ENCODE peak calls at places on chromosomes 16 and 17, in ten cellular contexts. One of them, this sample, is unnamed. For H3K27me3, the result is how much of the 10 kb centered on the place peaks cover.

GRCh38 chr17:64349949-64350348 is 40.7 kb downstream of the PECAM1 start:
- DNase-seq in uterus: no peak
- DNase-seq in breast epithelium: no peak
- DNase-seq in DND-41: no peak
- DNase-seq in hepatocyte: no peak
- DNase-seq in heart right ventricle: no peak
- DNase-seq in CD8-positive, alpha-beta T cell: no peak
- DNase-seq in colonic mucosa: no peak
- DNase-seq in brain microvascular endothelial cell: no peak
- DNase-seq in ascending aorta: no peak
- DNase-seq in this sample: no peak

GRCh38 chr17:31571124-31571892 is 179.8 kb downstream of the RAB11FIP4 start:
- DNase-seq in uterus: peak
- DNase-seq in breast epithelium: peak
- DNase-seq in DND-41: no peak
- DNase-seq in hepatocyte: peak
- DNase-seq in heart right ventricle: peak
- DNase-seq in CD8-positive, alpha-beta T cell: no peak
- DNase-seq in colonic mucosa: no peak
- DNase-seq in brain microvascular endothelial cell: peak
- DNase-seq in ascending aorta: no peak
- DNase-seq in this sample: no peak

GRCh38 chr16:88727871-88728270 is 21.6 kb downstream of the CTU2 start:
- DNase-seq in uterus: no peak
- DNase-seq in breast epithelium: no peak
- DNase-seq in DND-41: no peak
- DNase-seq in hepatocyte: no peak
- DNase-seq in heart right ventricle: no peak
- DNase-seq in CD8-positive, alpha-beta T cell: no peak
- DNase-seq in colonic mucosa: no peak
- DNase-seq in brain microvascular endothelial cell: peak
- DNase-seq in ascending aorta: no peak
- DNase-seq in this sample: no peak

GRCh38 chr16:64615647-64616280 is 506.1 kb downstream of the CDH11 start:
- DNase-seq in uterus: no peak
- DNase-seq in breast epithelium: no peak
- DNase-seq in DND-41: no peak
- DNase-seq in hepatocyte: peak
- DNase-seq in heart right ventricle: peak
- DNase-seq in CD8-positive, alpha-beta T cell: no peak
- DNase-seq in colonic mucosa: peak
- DNase-seq in brain microvascular endothelial cell: no peak
- DNase-seq in ascending aorta: no peak
- DNase-seq in this sample: no peak

GRCh38 chr17:78774956-78775571 is 7.0 kb downstream of the CYTH1 start:
- DNase-seq in uterus: no peak
- DNase-seq in breast epithelium: no peak
- DNase-seq in DND-41: peak
- DNase-seq in hepatocyte: no peak
- DNase-seq in heart right ventricle: no peak
- DNase-seq in CD8-positive, alpha-beta T cell: peak
- DNase-seq in colonic mucosa: no peak
- DNase-seq in brain microvascular endothelial cell: no peak
- DNase-seq in ascending aorta: no peak
- DNase-seq in this sample: no peak

GRCh38 chr17:74547736-74548135 is 1.8 kb upstream of the CD300C start:
- DNase-seq in uterus: no peak
- DNase-seq in breast epithelium: no peak
- DNase-seq in DND-41: peak
- DNase-seq in hepatocyte: no peak
- DNase-seq in heart right ventricle: no peak
- DNase-seq in CD8-positive, alpha-beta T cell: no peak
- DNase-seq in colonic mucosa: no peak
- DNase-seq in brain microvascular endothelial cell: no peak
- DNase-seq in ascending aorta: no peak
- DNase-seq in this sample: no peak

GRCh38 chr16:8675183-8676159 is 1.1 kb downstream of the ABAT start:
- DNase-seq in uterus: no peak
- DNase-seq in breast epithelium: no peak
- DNase-seq in DND-41: peak
- DNase-seq in hepatocyte: peak
- DNase-seq in heart right ventricle: peak
- DNase-seq in CD8-positive, alpha-beta T cell: peak
- DNase-seq in colonic mucosa: no peak
- DNase-seq in brain microvascular endothelial cell: no peak
- DNase-seq in ascending aorta: no peak
- DNase-seq in this sample: peak

GRCh38 chr17:45361976-45362375 is 45.2 kb upstream of the MAP3K14 start:
- DNase-seq in uterus: no peak
- DNase-seq in breast epithelium: peak
- DNase-seq in DND-41: no peak
- DNase-seq in hepatocyte: no peak
- DNase-seq in heart right ventricle: no peak
- DNase-seq in CD8-positive, alpha-beta T cell: no peak
- DNase-seq in colonic mucosa: no peak
- DNase-seq in brain microvascular endothelial cell: no peak
- DNase-seq in ascending aorta: no peak
- DNase-seq in this sample: no peak

GRCh38 chr16:4309833-4310266 is 6.0 kb upstream of the GLIS2 start:
- DNase-seq in uterus: no peak
- DNase-seq in breast epithelium: no peak
- DNase-seq in DND-41: peak
- DNase-seq in hepatocyte: peak
- DNase-seq in heart right ventricle: no peak
- DNase-seq in CD8-positive, alpha-beta T cell: peak
- DNase-seq in colonic mucosa: peak
- DNase-seq in brain microvascular endothelial cell: peak
- DNase-seq in ascending aorta: no peak
- DNase-seq in this sample: peak

GRCh38 chr17:44844390-44844830 is 3.3 kb upstream of the HIGD1B start:
- DNase-seq in uterus: no peak
- DNase-seq in breast epithelium: no peak
- DNase-seq in DND-41: no peak
- DNase-seq in hepatocyte: no peak
- DNase-seq in heart right ventricle: peak
- DNase-seq in CD8-positive, alpha-beta T cell: no peak
- DNase-seq in colonic mucosa: no peak
- DNase-seq in brain microvascular endothelial cell: no peak
- DNase-seq in ascending aorta: no peak
- DNase-seq in this sample: no peak

GRCh38 chr16:3681206-3681605 is 26.7 kb downstream of the DNASE1 start:
- DNase-seq in uterus: no peak
- DNase-seq in breast epithelium: no peak
- DNase-seq in DND-41: no peak
- DNase-seq in hepatocyte: no peak
- DNase-seq in heart right ventricle: peak
- DNase-seq in CD8-positive, alpha-beta T cell: no peak
- DNase-seq in colonic mucosa: no peak
- DNase-seq in brain microvascular endothelial cell: no peak
- DNase-seq in ascending aorta: no peak
- DNase-seq in this sample: no peak

GRCh38 chr16:20901441-20902112 is 1.0 kb downstream of the LYRM1 start:
- DNase-seq in uterus: peak
- DNase-seq in breast epithelium: peak
- DNase-seq in DND-41: peak
- DNase-seq in hepatocyte: peak
- DNase-seq in heart right ventricle: peak
- DNase-seq in CD8-positive, alpha-beta T cell: peak
- DNase-seq in colonic mucosa: peak
- DNase-seq in brain microvascular endothelial cell: no peak
- DNase-seq in ascending aorta: no peak
- DNase-seq in this sample: peak

GRCh38 chr16:89026121-89026612 is 49.2 kb upstream of the CBFA2T3 start:
- DNase-seq in uterus: no peak
- DNase-seq in breast epithelium: no peak
- DNase-seq in DND-41: peak
- DNase-seq in hepatocyte: no peak
- DNase-seq in heart right ventricle: no peak
- DNase-seq in CD8-positive, alpha-beta T cell: peak
- DNase-seq in colonic mucosa: no peak
- DNase-seq in brain microvascular endothelial cell: no peak
- DNase-seq in ascending aorta: no peak
- DNase-seq in this sample: peak

GRCh38 chr17:28554565-28554964 is 2.1 kb upstream of the UNC119 start:
- DNase-seq in uterus: no peak
- DNase-seq in breast epithelium: no peak
- DNase-seq in DND-41: no peak
- DNase-seq in hepatocyte: no peak
- DNase-seq in heart right ventricle: no peak
- DNase-seq in CD8-positive, alpha-beta T cell: no peak
- DNase-seq in colonic mucosa: no peak
- DNase-seq in brain microvascular endothelial cell: no peak
- DNase-seq in ascending aorta: no peak
- DNase-seq in this sample: no peak

GRCh38 chr17:36000730-36001108 is 634 bp downstream of the CCL15 start:
- DNase-seq in uterus: no peak
- DNase-seq in breast epithelium: no peak
- DNase-seq in DND-41: no peak
- DNase-seq in hepatocyte: peak
- DNase-seq in heart right ventricle: no peak
- DNase-seq in CD8-positive, alpha-beta T cell: no peak
- DNase-seq in colonic mucosa: peak
- DNase-seq in brain microvascular endothelial cell: no peak
- DNase-seq in ascending aorta: no peak
- DNase-seq in this sample: no peak
- H3K27me3 ChIP-seq in uterus: under half
- H3K27me3 ChIP-seq in breast epithelium: under half
- H3K27me3 ChIP-seq in DND-41: under half
- H3K27me3 ChIP-seq in hepatocyte: under half
- H3K27me3 ChIP-seq in heart right ventricle: under half
- H3K27me3 ChIP-seq in CD8-positive, alpha-beta T cell: under half
- H3K27me3 ChIP-seq in colonic mucosa: under half
- H3K27me3 ChIP-seq in brain microvascular endothelial cell: under half
- H3K27me3 ChIP-seq in ascending aorta: under half
- H3K27me3 ChIP-seq in this sample: under half

GRCh38 chr17:82615084-82616020 is 32.9 kb downstream of the WDR45B start:
- DNase-seq in uterus: no peak
- DNase-seq in breast epithelium: no peak
- DNase-seq in DND-41: no peak
- DNase-seq in hepatocyte: no peak
- DNase-seq in heart right ventricle: no peak
- DNase-seq in CD8-positive, alpha-beta T cell: no peak
- DNase-seq in colonic mucosa: no peak
- DNase-seq in brain microvascular endothelial cell: no peak
- DNase-seq in ascending aorta: no peak
- DNase-seq in this sample: no peak
- TF ChIP-seq CTCF in uterus: no peak
- TF ChIP-seq CTCF in breast epithelium: no peak
- TF ChIP-seq CTCF in DND-41: peak
- TF ChIP-seq CTCF in hepatocyte: peak
- TF ChIP-seq CTCF in heart right ventricle: no peak
- TF ChIP-seq CTCF in CD8-positive, alpha-beta T cell: no peak
- TF ChIP-seq CTCF in colonic mucosa: no peak
- TF ChIP-seq CTCF in brain microvascular endothelial cell: peak
- TF ChIP-seq CTCF in ascending aorta: no peak
- TF ChIP-seq CTCF in this sample: peak

GRCh38 chr17:48460055-48460454 is 30.0 kb upstream of the SKAP1 start:
- DNase-seq in uterus: no peak
- DNase-seq in breast epithelium: no peak
- DNase-seq in DND-41: no peak
- DNase-seq in hepatocyte: no peak
- DNase-seq in heart right ventricle: no peak
- DNase-seq in CD8-positive, alpha-beta T cell: no peak
- DNase-seq in colonic mucosa: no peak
- DNase-seq in brain microvascular endothelial cell: no peak
- DNase-seq in ascending aorta: no peak
- DNase-seq in this sample: no peak

GRCh38 chr17:48453447-48453846 is 23.4 kb upstream of the SKAP1 start:
- DNase-seq in uterus: no peak
- DNase-seq in breast epithelium: no peak
- DNase-seq in DND-41: peak
- DNase-seq in hepatocyte: no peak
- DNase-seq in heart right ventricle: no peak
- DNase-seq in CD8-positive, alpha-beta T cell: no peak
- DNase-seq in colonic mucosa: no peak
- DNase-seq in brain microvascular endothelial cell: no peak
- DNase-seq in ascending aorta: no peak
- DNase-seq in this sample: no peak

GRCh38 chr17:48459070-48459469 is 29.1 kb upstream of the SKAP1 start:
- DNase-seq in uterus: no peak
- DNase-seq in breast epithelium: no peak
- DNase-seq in DND-41: no peak
- DNase-seq in hepatocyte: no peak
- DNase-seq in heart right ventricle: no peak
- DNase-seq in CD8-positive, alpha-beta T cell: no peak
- DNase-seq in colonic mucosa: no peak
- DNase-seq in brain microvascular endothelial cell: no peak
- DNase-seq in ascending aorta: no peak
- DNase-seq in this sample: no peak

GRCh38 chr17:48457080-48457836 is 27.2 kb upstream of the SKAP1 start:
- DNase-seq in uterus: peak
- DNase-seq in breast epithelium: peak
- DNase-seq in DND-41: peak
- DNase-seq in hepatocyte: peak
- DNase-seq in heart right ventricle: peak
- DNase-seq in CD8-positive, alpha-beta T cell: peak
- DNase-seq in colonic mucosa: peak
- DNase-seq in brain microvascular endothelial cell: peak
- DNase-seq in ascending aorta: peak
- DNase-seq in this sample: peak

GRCh38 chr17:48456584-48456983 is 26.6 kb upstream of the SKAP1 start:
- DNase-seq in uterus: no peak
- DNase-seq in breast epithelium: no peak
- DNase-seq in DND-41: no peak
- DNase-seq in hepatocyte: peak
- DNase-seq in heart right ventricle: no peak
- DNase-seq in CD8-positive, alpha-beta T cell: peak
- DNase-seq in colonic mucosa: peak
- DNase-seq in brain microvascular endothelial cell: no peak
- DNase-seq in ascending aorta: no peak
- DNase-seq in this sample: peak
- H3K4me3 ChIP-seq in uterus: no peak
- H3K4me3 ChIP-seq in breast epithelium: no peak
- H3K4me3 ChIP-seq in DND-41: no peak
- H3K4me3 ChIP-seq in hepatocyte: no peak
- H3K4me3 ChIP-seq in heart right ventricle: no peak
- H3K4me3 ChIP-seq in CD8-positive, alpha-beta T cell: peak
- H3K4me3 ChIP-seq in colonic mucosa: no peak
- H3K4me3 ChIP-seq in brain microvascular endothelial cell: no peak
- H3K4me3 ChIP-seq in ascending aorta: no peak
- H3K4me3 ChIP-seq in this sample: no peak

DNA sequence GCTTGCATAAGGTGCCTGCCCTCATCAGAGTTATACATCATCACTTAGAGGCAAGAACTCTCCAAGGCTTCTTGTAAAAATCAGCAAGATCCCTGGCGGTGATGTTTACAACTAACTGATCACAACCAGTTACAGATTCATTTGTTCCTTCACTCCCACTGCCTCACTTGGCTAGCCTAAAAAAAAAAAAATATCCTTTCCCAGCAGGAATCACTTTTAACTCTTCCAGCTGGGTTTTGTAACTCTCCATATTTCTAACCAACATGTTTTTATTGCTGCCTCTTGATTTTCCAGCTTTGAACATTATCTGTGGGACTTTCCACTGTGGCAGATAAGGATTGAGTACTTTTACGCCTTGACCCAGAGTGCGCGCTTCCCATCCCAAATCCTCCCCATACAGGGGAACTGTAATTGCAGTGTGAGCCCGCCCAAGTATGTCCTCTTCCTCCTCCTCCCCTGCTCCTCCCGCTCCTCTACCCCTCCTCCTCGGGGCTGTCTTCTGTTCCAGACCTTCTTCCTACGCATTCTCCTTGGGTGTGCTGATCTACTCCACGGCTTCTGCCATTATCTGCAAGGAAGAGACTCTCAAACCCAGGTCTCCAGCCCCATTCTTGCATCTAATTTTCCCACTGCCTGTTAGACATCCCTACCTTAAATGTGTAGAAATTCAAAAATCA is 43.4 kb downstream of the CYB5D2 start:
- DNase-seq in uterus: peak
- DNase-seq in breast epithelium: no peak
- DNase-seq in DND-41: no peak
- DNase-seq in hepatocyte: no peak
- DNase-seq in heart right ventricle: no peak
- DNase-seq in CD8-positive, alpha-beta T cell: no peak
- DNase-seq in colonic mucosa: no peak
- DNase-seq in brain microvascular endothelial cell: no peak
- DNase-seq in ascending aorta: no peak
- DNase-seq in this sample: peak
- H3K27me3 ChIP-seq in uterus: under half
- H3K27me3 ChIP-seq in breast epithelium: under half
- H3K27me3 ChIP-seq in DND-41: under half
- H3K27me3 ChIP-seq in hepatocyte: under half
- H3K27me3 ChIP-seq in heart right ventricle: under half
- H3K27me3 ChIP-seq in CD8-positive, alpha-beta T cell: under half
- H3K27me3 ChIP-seq in colonic mucosa: under half
- H3K27me3 ChIP-seq in brain microvascular endothelial cell: under half
- H3K27me3 ChIP-seq in ascending aorta: under half
- H3K27me3 ChIP-seq in this sample: under half